ENCODE peak calls at places on chromosomes 4 and X, in six cellular contexts. L is EH; Z is NCI-H1436; G is AG09319; W is stimulated activated CD4-positive, alpha-beta T cell treated with anti-CD3 and anti-CD28 coated beads, Interleukin-15, amount 100 ng/mL, for 1 hour; J is NCI-H1930. T is an unnamed sample.

GRCh38 chr4:184310171-184310567 is 92.5 kb upstream of the ENPP6 start:
- DNase-seq in W (no peak), G (no peak), L (peak; percentile 27), J (no peak), Z (no peak), T (no peak)

GRCh38 chrX:68697465-68698125 is 50.1 kb downstream of the STARD8 start:
- DNase-seq in J (no peak), Z (no peak), W (no peak), G (no peak), L (no peak), T (no peak)

GRCh38 chrX:15814811-15815210 is 24.5 kb downstream of the ZRSR2 start:
- DNase-seq in Z (no peak), G (no peak), W (no peak), L (no peak), J (no peak), T (no peak)

GRCh38 chr4:155738548-155738947 is 20.3 kb upstream of the GUCY1B1 start:
- DNase-seq in L (peak; percentile 31), W (no peak), G (no peak), Z (no peak), J (no peak), T (peak; percentile 53)

GRCh38 chr4:159390648-159391047 is 287.8 kb downstream of the RAPGEF2 start:
- DNase-seq in Z (no peak), J (no peak), G (no peak), W (no peak), L (peak; percentile 99), T (peak; percentile 99)

GRCh38 chr4:4990329-4990728 is 28.9 kb downstream of the CYTL1 start:
- DNase-seq in Z (no peak), G (no peak), J (no peak), L (peak; percentile 10), W (no peak), T (no peak)

GRCh38 chr4:147078875-147079658 is 133.4 kb upstream of the TTC29 start:
- DNase-seq in L (peak; percentile 46), J (no peak), G (no peak), Z (peak; percentile 1), W (no peak), T (peak; percentile 8)

GRCh38 chr4:140617494-140618060 is 48.8 kb upstream of the UCP1 start:
- DNase-seq in L (no peak), W (no peak), G (no peak), J (no peak), Z (no peak), T (no peak)

GRCh38 chr4:104728380-104729122 is 233.9 kb upstream of the CXXC4 start:
- DNase-seq in L (peak; percentile 4), J (no peak), G (no peak), Z (no peak), W (no peak), T (peak; percentile 98)

GRCh38 chr4:106594291-106594952 is 225.8 kb upstream of the GIMD1 start:
- DNase-seq in J (no peak), L (peak; percentile 35), W (no peak), Z (no peak), G (no peak), T (no peak)

GRCh38 chr4:36676139-36677050 is 395.0 kb downstream of the DTHD1 start:
- DNase-seq in G (no peak), Z (no peak), L (no peak), W (no peak), J (no peak), T (no peak)

GRCh38 chrX:38326086-38326485 is 1.2 kb downstream of the RPGR start:
- DNase-seq in W (no peak), L (no peak), Z (no peak), J (no peak), G (no peak), T (no peak)

GRCh38 chrX:106874075-106874474 is 29.1 kb downstream of the RIPPLY1 start:
- DNase-seq in Z (peak; percentile 47), L (peak; percentile 31), W (no peak), G (no peak), J (no peak), T (peak; percentile 14)

GRCh38 chr4:16809064-16809463 is 89.4 kb downstream of the LDB2 start:
- DNase-seq in W (no peak), J (no peak), Z (no peak), L (no peak), G (no peak), T (no peak)

T was measured in astrocyte.